ENCODE peak calls at places on chromosomes 3 and 15, in four cellular contexts. R is lower lobe of right lung, P is left ventricle myocardium inferior, A is Peyer's patch. V is an unnamed sample. For H3K4me1, the result is how much of the 10 kb centered on the place peaks cover.

GRCh38 chr3:141660598-141660947 is 77.5 kb upstream of the RNF7 start:
- DNase-seq in R (no peak), P (no peak), A (no peak), V (no peak)

GRCh38 chr3:131551761-131552160 is 49.0 kb upstream of the MRPL3 start:
- DNase-seq in R (no peak), P (no peak), A (no peak), V (no peak)

GRCh38 chr15:85620321-85621044 is 174.2 kb downstream of the KLHL25 start:
- DNase-seq in R (no peak), P (no peak), A (no peak), V (no peak)

GRCh38 chr15:24761704-24762302 is 86.2 kb downstream of the NPAP1 start:
- DNase-seq in R (no peak), P (no peak), A (no peak), V (no peak)

GRCh38 chr3:93843981-93844380 is 129.7 kb downstream of the PROS1 start:
- DNase-seq in R (no peak), P (no peak), A (no peak), V (no peak)

GRCh38 chr3:144128117-144128892 is 156.7 kb downstream of the DIPK2A start:
- DNase-seq in R (no peak), P (no peak), A (no peak), V (no peak)

GRCh38 chr3:99509224-99509623 is 129.2 kb upstream of the COL8A1 start:
- DNase-seq in R (no peak), P (no peak), A (no peak), V (no peak)

GRCh38 chr3:105365536-105366301 is 990 bp upstream of the ALCAM start:
- DNase-seq in R (no peak), P (no peak), A (no peak), V (no peak)

GRCh38 chr3:42005426-42005825 is 43.5 kb upstream of the ULK4 start:
- DNase-seq in R (no peak), P (no peak), A (no peak), V (no peak)

GRCh38 chr3:166085164-166085830 is 248.1 kb upstream of the BCHE start:
- DNase-seq in R (no peak), P (no peak), A (no peak), V (no peak)

GRCh38 chr3:194000712-194001111 is 135.2 kb upstream of the HES1 start:
- DNase-seq in R (no peak), P (no peak), A (no peak), V (no peak)

GRCh38 chr15:78061963-78062427 is 15.5 kb downstream of the TBC1D2B start:
- DNase-seq in R (no peak), P (no peak), A (no peak), V (no peak)

GRCh38 chr15:75202251-75203016 is 752 bp downstream of the C15orf39 start:
- DNase-seq in R (peak), P (peak), A (peak), V (peak)

GRCh38 chr3:153163349-153164008 is 1.5 kb downstream of the RAP2B start:
- DNase-seq in R (no peak), P (no peak), A (no peak), V (no peak)

GRCh38 chr3:27596334-27596841 is 112.2 kb upstream of the SLC4A7 start:
- DNase-seq in R (no peak), P (no peak), A (no peak), V (no peak)

GRCh38 chr3:43707998-43708397 is 17.3 kb downstream of the ABHD5 start:
- DNase-seq in R (no peak), P (no peak), A (no peak), V (no peak)

GRCh38 chr15:62711691-62712454 is 330.7 kb upstream of the TPM1 start:
- DNase-seq in R (no peak), P (no peak), A (no peak), V (no peak)

GRCh38 chr3:124333931-124334640 is 342.2 kb upstream of the ROPN1 start:
- DNase-seq in R (no peak), P (no peak), A (no peak), V (no peak)

GRCh38 chr3:192901435-192901834 is 16.2 kb downstream of the MB21D2 start:
- DNase-seq in R (no peak), P (no peak), A (no peak), V (no peak)

GRCh38 chr3:28050895-28051294 is 190.5 kb upstream of the CMC1 start:
- DNase-seq in R (no peak), P (no peak), A (no peak), V (no peak)

GRCh38 chr15:80744826-80745225 is 34.3 kb upstream of the CEMIP start:
- DNase-seq in R (no peak), P (no peak), A (no peak), V (no peak)

GRCh38 chr3:134864644-134865043 is 69.6 kb downstream of the EPHB1 start:
- DNase-seq in R (no peak), P (peak), A (no peak), V (no peak)

GRCh38 chr15:38257676-38258075 is 5.0 kb downstream of the SPRED1 start:
- DNase-seq in R (no peak), P (no peak), A (no peak), V (no peak)

GRCh38 chr15:75153084-75153483 is 48.6 kb upstream of the C15orf39 start:
- DNase-seq in R (no peak), P (no peak), A (no peak), V (no peak)

GRCh38 chr3:67090472-67090871 is 92.4 kb downstream of the KBTBD8 start:
- DNase-seq in R (no peak), P (no peak), A (no peak), V (no peak)

GRCh38 chr15:49361370-49361769 is 61.7 kb upstream of the FGF7 start:
- DNase-seq in R (no peak), P (no peak), A (no peak), V (no peak)

GRCh38 chr3:20741381-20741780 is 555.4 kb upstream of the SGO1 start:
- DNase-seq in R (no peak), P (no peak), A (no peak), V (no peak)

GRCh38 chr3:40846466-40846865 is 321.7 kb downstream of the ZNF621 start:
- DNase-seq in R (no peak), P (no peak), A (no peak), V (no peak)

GRCh38 chr3:140341213-140341612 is 336.7 kb upstream of the TRIM42 start:
- DNase-seq in R (no peak), P (no peak), A (no peak), V (no peak)

GRCh38 chr15:63939531-63940130 is 105.9 kb upstream of the HERC1 start:
- DNase-seq in R (no peak), P (peak), A (no peak), V (peak)

GRCh38 chr3:97872209-97873042 is 50.6 kb downstream of the CRYBG3 start:
- DNase-seq in R (no peak), P (no peak), A (no peak), V (no peak)

GRCh38 chr3:43223670-43224364 is 62.5 kb upstream of the SNRK start:
- DNase-seq in R (no peak), P (no peak), A (no peak), V (no peak)

GRCh38 chr15:43912991-43913927 is 86.5 kb downstream of the WDR76 start:
- DNase-seq in R (no peak), P (no peak), A (no peak), V (peak)

GRCh38 chr3:52339612-52340011 is 23.5 kb downstream of the DNAH1 start:
- DNase-seq in R (no peak), P (no peak), A (no peak), V (no peak)

GRCh38 chr3:189392969-189393368 is 221.2 kb downstream of the TPRG1 start:
- DNase-seq in R (no peak), P (no peak), A (peak), V (no peak)

GRCh38 chr3:187319699-187320302 is 28.3 kb upstream of the MASP1 start:
- DNase-seq in R (peak), P (peak), A (no peak), V (peak)
- H3K27ac ChIP-seq in R (no peak), P (peak), A (no peak), V (no peak)

DNA sequence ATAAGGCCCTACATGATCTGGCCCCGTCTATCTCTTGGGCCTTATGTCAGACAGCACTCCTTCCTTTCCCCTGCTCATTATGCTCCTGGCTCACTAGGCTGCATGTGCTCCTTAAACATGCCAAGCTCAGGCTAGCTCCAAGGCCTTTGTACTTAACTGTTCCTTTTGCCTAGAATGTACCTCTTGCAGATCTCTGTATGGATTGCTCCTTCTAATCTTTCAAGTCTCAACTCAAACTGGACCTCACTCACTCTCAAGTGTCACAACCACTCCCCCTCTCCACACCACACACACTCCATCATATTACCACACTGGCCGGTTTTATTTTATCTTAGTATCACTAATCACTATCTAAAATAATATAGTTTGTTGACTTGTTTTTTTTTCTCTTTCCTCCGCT is 36.4 kb downstream of the ZMAT3 start:
- DNase-seq in R (no peak), P (no peak), A (no peak), V (no peak)
- H3K4me1 ChIP-seq in R (under half), P (under half), A (under half), V (under half)

GRCh38 chr15:39454189-39454986 is 126.5 kb upstream of the THBS1 start:
- DNase-seq in R (no peak), P (no peak), A (no peak), V (no peak)
- H3K27ac ChIP-seq in R (no peak), P (peak), A (no peak), V (no peak)

GRCh38 chr3:122251428-122251827 is 68.0 kb downstream of the CASR start:
- DNase-seq in R (no peak), P (no peak), A (no peak), V (no peak)

GRCh38 chr3:122260206-122260605 is 64.8 kb upstream of the CSTA start:
- DNase-seq in R (no peak), P (no peak), A (no peak), V (no peak)

GRCh38 chr3:122257951-122258350 is 67.1 kb upstream of the CSTA start:
- DNase-seq in R (no peak), P (no peak), A (no peak), V (no peak)

GRCh38 chr3:122258757-122259371 is 66.2 kb upstream of the CSTA start:
- DNase-seq in R (peak), P (peak), A (peak), V (peak)

GRCh38 chr3:122255757-122256439 is 69.2 kb upstream of the CSTA start:
- DNase-seq in R (no peak), P (no peak), A (no peak), V (no peak)
- H3K4me1 ChIP-seq in R (under half), P (under half), A (under half), V (under half)

DNA sequence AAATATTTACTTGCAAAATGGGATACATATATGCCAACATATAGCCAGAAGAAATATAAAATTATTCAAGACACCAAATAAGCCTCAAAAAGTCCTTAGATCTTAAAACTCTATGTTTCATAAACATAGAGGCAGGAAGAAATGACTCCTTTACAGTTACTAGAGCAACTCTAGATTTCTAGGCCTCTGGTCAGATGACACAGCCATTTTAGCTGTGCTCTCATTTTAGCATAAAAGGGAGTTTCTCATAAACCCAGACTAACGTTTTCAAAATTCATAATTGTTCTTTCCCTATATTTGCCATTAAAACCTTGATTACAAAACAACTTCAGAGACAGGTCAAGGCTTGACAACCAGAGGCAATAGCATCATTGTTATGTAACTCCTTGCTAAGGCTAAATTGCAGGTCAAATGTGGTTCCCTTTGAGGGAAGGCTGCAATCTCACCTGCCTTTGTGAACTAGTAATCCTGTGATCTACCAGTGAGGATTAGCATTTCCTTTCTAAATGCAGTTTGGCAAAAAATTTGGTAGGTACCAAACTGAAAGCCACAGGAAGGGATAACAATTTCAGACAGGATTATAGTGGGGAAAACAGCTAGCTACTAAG is 8.2 kb downstream of the THOC7 start:
- DNase-seq in R (no peak), P (no peak), A (no peak), V (no peak)
- H3K27ac ChIP-seq in R (no peak), P (no peak), A (no peak), V (no peak)

V was measured in aorta.